ENCODE peak calls at places on chromosomes 2 and 18, in four cellular contexts. S is IMR-90; N is fibroblast of the aortic adventitia; Q is CD4-positive, alpha-beta T cell. V is an unnamed sample.
A peak's percentile ranks its signal among the peaks of the same experiment; 100 is the strongest.

GRCh38 chr2:219300022-219300421 is 9.2 kb downstream of the PTPRN start:
- DNase-seq in N (no peak), Q (no peak), S (no peak), V (no peak)

GRCh38 chr2:85143463-85144082 is 10.4 kb downstream of the TCF7L1 start:
- DNase-seq in Q (no peak), N (no peak), S (no peak), V (no peak)

GRCh38 chr2:75100011-75100680 is 99.2 kb downstream of the TACR1 start:
- DNase-seq in Q (no peak), S (peak; percentile 67), N (peak; percentile 54), V (no peak)

GRCh38 chr2:235330775-235331438 is 162.9 kb upstream of the AGAP1 start:
- DNase-seq in N (peak; percentile 57), Q (no peak), S (peak; percentile 94), V (no peak)

GRCh38 chr2:202149155-202149762 is 76.2 kb downstream of the KIAA2012 start:
- DNase-seq in Q (no peak), S (peak; percentile 57), N (peak; percentile 79), V (no peak)

GRCh38 chr2:12848176-12848575 is 131.4 kb downstream of the TRIB2 start:
- DNase-seq in N (no peak), S (no peak), Q (no peak), V (no peak)

GRCh38 chr2:25954199-25954752 is 28.0 kb downstream of the KIF3C start:
- DNase-seq in S (no peak), Q (no peak), N (no peak), V (no peak)

GRCh38 chr2:50143822-50144575 is 887.9 kb downstream of the NRXN1 start:
- DNase-seq in N (peak; percentile 25), S (no peak), Q (no peak), V (no peak)

GRCh38 chr2:79723830-79724229 is 211.0 kb downstream of the CTNNA2 start:
- DNase-seq in N (peak; percentile 71), Q (no peak), S (peak; percentile 98), V (no peak)

GRCh38 chr18:54086046-54086802 is 138.2 kb downstream of the MBD2 start:
- DNase-seq in N (no peak), Q (no peak), S (no peak), V (no peak)

GRCh38 chr2:127643698-127644660 is 2.0 kb upstream of the GPR17 start:
- DNase-seq in N (no peak), S (no peak), Q (no peak), V (no peak)

GRCh38 chr2:210445116-210445707 is 31.3 kb downstream of the LANCL1 start:
- DNase-seq in N (peak; percentile 40), Q (no peak), S (peak; percentile 27), V (no peak)

GRCh38 chr18:13222371-13223281 is 4.1 kb downstream of the LDLRAD4 start:
- DNase-seq in S (peak; percentile 37), Q (no peak), N (peak; percentile 40), V (no peak)

GRCh38 chr2:10457846-10458563 is 9.9 kb upstream of the ODC1 start:
- DNase-seq in Q (no peak), S (peak; percentile 73), N (peak; percentile 78), V (peak; percentile 5)

GRCh38 chr2:99652862-99653261 is 163.0 kb upstream of the REV1 start:
- DNase-seq in Q (no peak), S (no peak), N (no peak), V (no peak)

GRCh38 chr2:241469746-241470145 is 38.6 kb downstream of the STK25 start:
- DNase-seq in N (no peak), S (no peak), Q (no peak), V (no peak)

GRCh38 chr2:60483400-60483799 is 70.1 kb downstream of the BCL11A start:
- DNase-seq in N (peak; percentile 27), Q (no peak), S (peak; percentile 80), V (no peak)

GRCh38 chr2:42169869-42170465 is 814 bp downstream of the EML4 start:
- DNase-seq in Q (no peak), S (peak; percentile 15), N (peak; percentile 28), V (no peak)

GRCh38 chr2:71614976-71615768 is 161.8 kb downstream of the DYSF start:
- DNase-seq in S (peak; percentile 8), Q (no peak), N (peak; percentile 81), V (peak; percentile 25)

GRCh38 chr18:6352275-6352674 is 62.4 kb downstream of the L3MBTL4 start:
- DNase-seq in N (no peak), S (no peak), Q (no peak), V (no peak)

GRCh38 chr2:12543452-12544220 is 173.1 kb upstream of the TRIB2 start:
- DNase-seq in N (peak; percentile 83), Q (no peak), S (no peak), V (no peak)

GRCh38 chr2:204004912-204005311 is 68.3 kb downstream of the ICOS start:
- DNase-seq in Q (no peak), N (no peak), S (no peak), V (no peak)

GRCh38 chr2:166238176-166238575 is 110.4 kb upstream of the SCN1A start:
- DNase-seq in S (peak; percentile 20), Q (no peak), N (peak; percentile 9), V (no peak)

GRCh38 chr2:190846746-190847145 is 33.9 kb upstream of the GLS start:
- DNase-seq in S (no peak), N (no peak), Q (no peak), V (no peak)

GRCh38 chr2:24477229-24477628 is 13.8 kb upstream of the NCOA1 start:
- DNase-seq in Q (no peak), N (no peak), S (no peak), V (no peak)

GRCh38 chr2:102619414-102620319 is at the start of gene SLC9A2:
- DNase-seq in Q (no peak), N (no peak), S (no peak), V (no peak)

DNA sequence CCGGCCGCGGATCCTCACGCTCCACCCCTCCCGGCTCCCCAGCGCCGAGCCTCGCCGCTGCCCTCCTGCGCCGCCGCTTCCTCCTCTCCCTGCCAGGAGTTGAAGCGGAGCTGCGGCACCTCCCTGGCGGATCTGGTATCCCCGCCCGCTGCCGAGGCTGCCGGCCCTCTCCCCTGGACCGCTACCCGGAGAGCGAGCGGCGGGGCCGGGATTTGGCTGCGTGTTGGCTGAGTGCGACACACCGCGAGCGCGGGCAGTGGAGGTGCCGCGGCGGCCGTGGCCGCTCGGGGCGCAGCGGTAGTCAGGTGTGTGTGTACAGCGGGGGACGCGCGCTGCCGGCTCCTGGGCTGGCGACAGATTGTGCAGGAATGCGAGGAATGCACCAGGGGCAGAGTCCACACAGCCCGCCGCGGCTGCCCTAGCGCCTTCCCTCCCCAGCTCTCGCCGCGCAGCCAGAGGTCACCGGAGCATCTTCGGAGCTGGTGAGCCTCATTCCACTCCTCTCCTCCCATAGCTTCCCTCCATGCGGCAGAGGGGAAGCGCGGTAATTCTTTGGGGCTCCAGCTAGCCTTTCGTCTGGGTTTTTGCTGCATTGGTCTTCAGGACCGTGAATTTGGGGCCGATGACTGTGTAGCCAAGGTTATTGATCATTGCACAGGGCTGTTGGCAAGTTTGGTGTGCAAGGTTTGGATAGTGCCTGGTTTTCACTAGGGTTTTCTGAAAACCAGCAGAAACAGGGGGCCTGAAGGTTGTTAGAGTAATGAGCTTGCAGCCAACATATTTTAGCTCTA is 1.3 kb downstream of the PKP4 start:
- DNase-seq in Q (peak; percentile 43), S (peak; percentile 44), N (peak; percentile 47), V (no peak)
- TF ChIP-seq CTCF in Q (peak; percentile 54), S (peak; percentile 29), N (peak; percentile 24), V (peak; percentile 21)

GRCh38 chr2:117774716-117775115 is 39.8 kb upstream of the DDX18 start:
- DNase-seq in N (no peak), S (no peak), Q (no peak), V (no peak)

GRCh38 chr2:117775820-117776219 is 38.7 kb upstream of the DDX18 start:
- DNase-seq in Q (no peak), N (no peak), S (no peak), V (no peak)

GRCh38 chr2:117776888-117777287 is 37.6 kb upstream of the DDX18 start:
- DNase-seq in S (no peak), N (no peak), Q (no peak), V (no peak)

GRCh38 chr2:117770696-117771095 is 43.8 kb upstream of the DDX18 start:
- DNase-seq in N (no peak), Q (no peak), S (no peak), V (no peak)

DNA sequence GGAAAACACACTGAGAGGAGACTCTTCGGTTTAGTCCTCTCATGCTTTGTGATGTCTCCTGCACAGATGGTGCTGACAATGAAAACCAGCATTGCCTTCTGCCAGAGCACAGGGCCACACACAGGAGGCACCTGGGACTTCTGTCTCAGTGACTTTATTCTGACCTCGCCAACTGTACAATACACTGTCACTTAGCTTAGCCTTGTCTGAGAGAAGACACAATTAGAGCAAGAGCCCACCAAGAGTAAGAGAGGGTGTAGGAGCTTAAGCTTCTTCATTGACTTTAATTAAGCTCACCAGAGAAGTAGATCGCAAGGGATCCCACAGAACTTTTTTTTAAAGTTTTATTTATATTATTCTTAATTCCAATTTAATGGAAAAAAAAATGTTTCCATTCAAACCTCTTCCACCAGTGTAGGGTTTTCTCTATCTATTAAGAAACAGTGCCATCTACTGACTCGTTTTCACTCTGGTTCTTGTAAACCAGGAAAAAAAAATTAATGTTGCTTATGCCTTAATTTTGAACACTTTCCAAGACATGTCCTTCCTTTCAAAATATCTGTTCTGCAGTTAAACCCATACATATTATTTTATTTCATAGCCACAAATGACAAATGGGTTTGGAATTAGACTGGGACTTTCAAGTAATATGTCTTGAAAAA is 42.4 kb upstream of the DDX18 start:
- DNase-seq in S (peak; percentile 38), Q (no peak), N (peak; percentile 40), V (no peak)
- TF ChIP-seq CTCF in S (peak; percentile 55), Q (peak; percentile 24), N (peak; percentile 21), V (no peak)

DNA sequence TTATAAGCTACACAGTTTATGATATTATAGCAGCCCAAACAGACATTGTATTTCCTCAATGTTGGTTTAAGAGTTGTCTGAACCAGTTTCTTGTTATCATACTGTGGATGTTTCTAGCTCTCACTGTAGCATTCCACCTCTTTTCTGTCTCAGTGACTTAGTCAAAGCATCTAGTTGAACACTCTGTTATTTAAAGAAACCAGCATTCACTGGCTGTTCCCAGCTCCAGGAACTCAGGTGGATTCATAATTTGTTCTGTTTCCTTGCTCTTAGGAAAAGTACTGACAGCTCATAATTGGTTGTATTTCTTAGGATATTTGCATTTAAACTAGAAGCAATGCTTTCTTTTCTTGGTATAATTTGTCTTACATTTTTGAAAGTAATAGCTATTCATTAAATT is 17.5 kb downstream of the LRATD1 start:
- DNase-seq in S (no peak), Q (no peak), N (no peak), V (no peak)
- TF ChIP-seq CTCF in S (no peak), Q (no peak), N (no peak), V (no peak)

GRCh38 chr2:133888107-133888506 is 319.8 kb upstream of the NCKAP5 start:
- DNase-seq in S (no peak), Q (no peak), N (no peak), V (no peak)

GRCh38 chr2:133886735-133887675 is 318.7 kb upstream of the NCKAP5 start:
- DNase-seq in N (peak; percentile 70), S (peak; percentile 80), Q (peak; percentile 37), V (no peak)

GRCh38 chr2:133884739-133885381 is 316.6 kb upstream of the NCKAP5 start:
- DNase-seq in S (peak; percentile 51), N (peak; percentile 38), Q (no peak), V (no peak)

GRCh38 chr2:133887676-133888040 is 319.4 kb upstream of the NCKAP5 start:
- DNase-seq in Q (no peak), S (no peak), N (no peak), V (no peak)

DNA sequence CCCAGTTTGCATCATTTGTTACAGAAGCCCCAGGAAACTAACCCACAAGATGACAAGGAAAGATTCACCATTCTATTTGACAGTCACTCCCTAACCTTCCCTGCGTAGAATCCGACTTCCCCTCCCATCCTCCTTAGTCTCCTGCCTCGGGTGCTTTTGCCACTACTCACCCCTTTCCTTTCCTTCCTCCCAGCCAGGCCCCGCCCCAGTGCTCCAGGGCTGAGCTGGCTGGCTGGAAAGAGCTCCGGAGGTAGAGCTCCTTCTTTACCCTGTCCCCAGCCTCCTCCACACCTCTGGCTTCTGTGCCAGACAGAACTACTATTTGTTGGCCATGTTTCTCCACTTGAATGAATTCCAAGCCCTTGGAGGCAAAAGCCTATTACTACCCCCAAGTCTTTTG is 317.6 kb upstream of the NCKAP5 start:
- DNase-seq in S (peak; percentile 4), Q (no peak), N (no peak), V (no peak)
- TF ChIP-seq CTCF in S (no peak), Q (no peak), N (no peak), V (no peak)